ENCODE peak calls at places on chromosomes 12 and 14, in six cellular contexts. One of them, this sample, is unnamed.

GRCh38 chr12:64053117-64053516 is 169.0 kb downstream of the KICS2 start:
- DNase-seq in cardiac muscle cell: no peak
- DNase-seq in CD8-positive, alpha-beta T cell: no peak
- DNase-seq in PC-9: no peak
- DNase-seq in esophagus squamous epithelium: no peak
- DNase-seq in tibial nerve: no peak
- DNase-seq in this sample: no peak

GRCh38 chr14:77014004-77014604 is 14.4 kb downstream of the IRF2BPL start:
- DNase-seq in PC-9: peak; percentile 42
- DNase-seq in cardiac muscle cell: peak; percentile 83
- DNase-seq in CD8-positive, alpha-beta T cell: no peak
- DNase-seq in tibial nerve: no peak
- DNase-seq in esophagus squamous epithelium: no peak
- DNase-seq in this sample: no peak

GRCh38 chr12:21933656-21934055 is 7.6 kb downstream of the ABCC9 start:
- DNase-seq in tibial nerve: no peak
- DNase-seq in PC-9: no peak
- DNase-seq in esophagus squamous epithelium: no peak
- DNase-seq in CD8-positive, alpha-beta T cell: no peak
- DNase-seq in cardiac muscle cell: no peak
- DNase-seq in this sample: no peak

GRCh38 chr14:24177928-24178327 is 6.0 kb downstream of the REC8 start:
- DNase-seq in esophagus squamous epithelium: no peak
- DNase-seq in CD8-positive, alpha-beta T cell: no peak
- DNase-seq in PC-9: no peak
- DNase-seq in tibial nerve: no peak
- DNase-seq in cardiac muscle cell: no peak
- DNase-seq in this sample: no peak

GRCh38 chr12:126191037-126191891 is 1126.0 kb downstream of the AACS start:
- DNase-seq in CD8-positive, alpha-beta T cell: no peak
- DNase-seq in cardiac muscle cell: peak; percentile 2
- DNase-seq in PC-9: no peak
- DNase-seq in esophagus squamous epithelium: no peak
- DNase-seq in tibial nerve: no peak
- DNase-seq in this sample: no peak

GRCh38 chr14:81246561-81247270 is 26.0 kb upstream of the GTF2A1 start:
- DNase-seq in CD8-positive, alpha-beta T cell: no peak
- DNase-seq in PC-9: no peak
- DNase-seq in cardiac muscle cell: no peak
- DNase-seq in tibial nerve: no peak
- DNase-seq in esophagus squamous epithelium: no peak
- DNase-seq in this sample: no peak

GRCh38 chr12:123267991-123268843 is 3.4 kb downstream of the CDK2AP1 start:
- DNase-seq in PC-9: no peak
- DNase-seq in CD8-positive, alpha-beta T cell: no peak
- DNase-seq in esophagus squamous epithelium: no peak
- DNase-seq in cardiac muscle cell: no peak
- DNase-seq in tibial nerve: no peak
- DNase-seq in this sample: no peak

GRCh38 chr12:85057370-85057963 is 21.3 kb downstream of the LRRIQ1 start:
- DNase-seq in tibial nerve: no peak
- DNase-seq in cardiac muscle cell: peak; percentile 67
- DNase-seq in esophagus squamous epithelium: no peak
- DNase-seq in CD8-positive, alpha-beta T cell: no peak
- DNase-seq in PC-9: no peak
- DNase-seq in this sample: no peak

DNA sequence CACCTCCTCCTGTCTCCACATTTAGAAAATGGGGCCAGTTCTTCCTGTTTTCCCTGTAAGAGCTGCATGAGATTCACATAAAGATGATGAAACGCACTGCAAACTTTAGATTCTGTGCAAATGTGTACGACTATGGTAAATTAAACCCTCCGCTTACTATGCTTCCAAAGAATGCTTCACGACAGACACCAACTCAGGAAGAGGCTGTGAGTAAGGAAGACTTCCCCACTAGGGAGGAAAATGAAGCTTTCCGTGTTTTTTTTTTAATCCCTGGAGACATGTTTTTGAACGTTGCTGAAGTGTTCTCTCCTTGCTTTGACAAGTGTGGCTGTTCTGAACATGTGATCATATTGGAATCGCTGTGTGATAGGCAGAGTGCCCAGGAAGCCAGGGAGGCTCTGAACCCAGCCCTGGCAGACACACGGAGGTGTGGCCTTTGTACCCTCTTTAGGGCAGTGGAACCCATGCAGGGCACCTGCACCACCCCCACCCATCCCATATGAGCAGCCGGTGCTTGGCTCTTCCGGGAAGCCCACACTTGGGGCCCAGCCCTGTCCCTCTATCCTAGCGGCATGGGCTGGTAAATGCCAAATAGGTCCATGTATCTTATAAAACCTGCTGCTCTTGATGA is 7.5 kb upstream of the SYNE3 start:
- DNase-seq in tibial nerve: no peak
- DNase-seq in PC-9: peak; percentile 54
- DNase-seq in CD8-positive, alpha-beta T cell: peak; percentile 67
- DNase-seq in cardiac muscle cell: peak; percentile 83
- DNase-seq in esophagus squamous epithelium: no peak
- DNase-seq in this sample: peak; percentile 30
- TF ChIP-seq CTCF in tibial nerve: no peak
- TF ChIP-seq CTCF in PC-9: no peak
- TF ChIP-seq CTCF in CD8-positive, alpha-beta T cell: no peak
- TF ChIP-seq CTCF in cardiac muscle cell: peak; percentile 22
- TF ChIP-seq CTCF in esophagus squamous epithelium: no peak
- TF ChIP-seq CTCF in this sample: peak; percentile 42

GRCh38 chr12:57657744-57658143 is 24.7 kb upstream of the B4GALNT1 start:
- DNase-seq in CD8-positive, alpha-beta T cell: no peak
- DNase-seq in cardiac muscle cell: peak; percentile 73
- DNase-seq in PC-9: no peak
- DNase-seq in tibial nerve: no peak
- DNase-seq in esophagus squamous epithelium: no peak
- DNase-seq in this sample: no peak

GRCh38 chr12:57655541-57656240 is 22.7 kb upstream of the B4GALNT1 start:
- DNase-seq in cardiac muscle cell: no peak
- DNase-seq in tibial nerve: no peak
- DNase-seq in PC-9: no peak
- DNase-seq in esophagus squamous epithelium: no peak
- DNase-seq in CD8-positive, alpha-beta T cell: no peak
- DNase-seq in this sample: no peak

GRCh38 chr12:57666897-57667296 is 27.0 kb upstream of the OS9 start:
- DNase-seq in esophagus squamous epithelium: no peak
- DNase-seq in cardiac muscle cell: no peak
- DNase-seq in tibial nerve: no peak
- DNase-seq in CD8-positive, alpha-beta T cell: no peak
- DNase-seq in PC-9: no peak
- DNase-seq in this sample: no peak

GRCh38 chr12:57658890-57659289 is 25.9 kb upstream of the B4GALNT1 start:
- DNase-seq in PC-9: no peak
- DNase-seq in CD8-positive, alpha-beta T cell: no peak
- DNase-seq in cardiac muscle cell: no peak
- DNase-seq in esophagus squamous epithelium: no peak
- DNase-seq in tibial nerve: no peak
- DNase-seq in this sample: no peak

GRCh38 chr12:57661376-57661775 is 28.4 kb upstream of the B4GALNT1 start:
- DNase-seq in cardiac muscle cell: no peak
- DNase-seq in CD8-positive, alpha-beta T cell: no peak
- DNase-seq in esophagus squamous epithelium: no peak
- DNase-seq in tibial nerve: no peak
- DNase-seq in PC-9: no peak
- DNase-seq in this sample: no peak
- H3K9me3 ChIP-seq in cardiac muscle cell: no peaks in the 10 kb centered on the region
- H3K9me3 ChIP-seq in CD8-positive, alpha-beta T cell: no peaks in the 10 kb centered on the region
- H3K9me3 ChIP-seq in esophagus squamous epithelium: no peaks in the 10 kb centered on the region
- H3K9me3 ChIP-seq in tibial nerve: no peaks in the 10 kb centered on the region
- H3K9me3 ChIP-seq in PC-9: peaks cover 21% of the 10 kb centered on the region
- H3K9me3 ChIP-seq in this sample: no peaks in the 10 kb centered on the region

DNA sequence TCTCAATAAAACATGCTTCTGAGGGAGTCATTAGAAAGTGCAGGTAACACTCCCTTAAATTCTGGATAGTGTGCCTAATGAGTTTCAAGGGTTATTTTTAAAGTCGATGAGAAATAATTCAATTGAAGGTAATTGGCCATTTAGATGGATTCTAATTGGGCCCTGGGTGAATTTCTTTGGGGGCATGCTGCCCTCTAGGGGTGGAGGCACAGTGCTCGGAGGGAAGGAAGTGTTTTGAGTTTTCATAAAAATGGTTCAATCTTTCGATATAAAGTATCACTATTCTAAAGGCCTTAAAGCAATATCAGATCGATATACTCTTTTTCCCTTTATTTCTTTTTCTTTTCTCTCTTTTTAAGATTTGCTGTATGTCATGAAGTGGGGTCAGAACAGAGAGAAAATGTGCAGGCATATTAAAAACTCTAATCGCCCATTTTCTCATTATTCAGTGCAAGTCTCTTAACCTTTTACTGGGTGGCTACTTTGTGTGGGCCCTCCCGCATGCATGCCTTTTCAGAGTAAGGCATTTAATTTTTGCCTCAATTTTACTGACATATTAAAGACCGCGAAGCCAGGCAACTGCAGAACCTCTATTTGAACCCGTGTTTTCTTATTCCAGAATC is 25.5 kb downstream of the NKX2-8 start:
- DNase-seq in esophagus squamous epithelium: no peak
- DNase-seq in CD8-positive, alpha-beta T cell: no peak
- DNase-seq in tibial nerve: no peak
- DNase-seq in cardiac muscle cell: peak; percentile 26
- DNase-seq in PC-9: no peak
- DNase-seq in this sample: no peak
- TF ChIP-seq CTCF in esophagus squamous epithelium: peak; percentile 52
- TF ChIP-seq CTCF in CD8-positive, alpha-beta T cell: peak; percentile 29
- TF ChIP-seq CTCF in tibial nerve: peak; percentile 65
- TF ChIP-seq CTCF in cardiac muscle cell: peak; percentile 85
- TF ChIP-seq CTCF in PC-9: peak; percentile 68
- TF ChIP-seq CTCF in this sample: peak; percentile 59

GRCh38 chr14:106874365-106874764 is 1348.0 kb downstream of the TMEM121 start:
- DNase-seq in PC-9: no peak
- DNase-seq in cardiac muscle cell: no peak
- DNase-seq in tibial nerve: no peak
- DNase-seq in CD8-positive, alpha-beta T cell: no peak
- DNase-seq in esophagus squamous epithelium: no peak
- DNase-seq in this sample: no peak

GRCh38 chr14:106872619-106873446 is 1346.5 kb downstream of the TMEM121 start:
- DNase-seq in tibial nerve: no peak
- DNase-seq in esophagus squamous epithelium: no peak
- DNase-seq in CD8-positive, alpha-beta T cell: peak; percentile 82
- DNase-seq in PC-9: peak; percentile 67
- DNase-seq in cardiac muscle cell: no peak
- DNase-seq in this sample: peak; percentile 79

GRCh38 chr14:106877527-106877926 is 1351.1 kb downstream of the TMEM121 start:
- DNase-seq in tibial nerve: no peak
- DNase-seq in esophagus squamous epithelium: no peak
- DNase-seq in cardiac muscle cell: no peak
- DNase-seq in CD8-positive, alpha-beta T cell: no peak
- DNase-seq in PC-9: no peak
- DNase-seq in this sample: no peak

GRCh38 chr14:106876711-106877110 is 1350.3 kb downstream of the TMEM121 start:
- DNase-seq in CD8-positive, alpha-beta T cell: no peak
- DNase-seq in cardiac muscle cell: no peak
- DNase-seq in PC-9: no peak
- DNase-seq in tibial nerve: no peak
- DNase-seq in esophagus squamous epithelium: no peak
- DNase-seq in this sample: no peak

GRCh38 chr14:106875503-106875902 is 1349.1 kb downstream of the TMEM121 start:
- DNase-seq in CD8-positive, alpha-beta T cell: peak; percentile 45
- DNase-seq in esophagus squamous epithelium: no peak
- DNase-seq in tibial nerve: no peak
- DNase-seq in PC-9: no peak
- DNase-seq in cardiac muscle cell: no peak
- DNase-seq in this sample: no peak
- H3K9me3 ChIP-seq in CD8-positive, alpha-beta T cell: no peaks in the 10 kb centered on the region
- H3K9me3 ChIP-seq in esophagus squamous epithelium: no peaks in the 10 kb centered on the region
- H3K9me3 ChIP-seq in tibial nerve: no peaks in the 10 kb centered on the region
- H3K9me3 ChIP-seq in PC-9: no peaks in the 10 kb centered on the region
- H3K9me3 ChIP-seq in cardiac muscle cell: no peaks in the 10 kb centered on the region
- H3K9me3 ChIP-seq in this sample: no peaks in the 10 kb centered on the region

GRCh38 chr14:95452176-95452889 is 64.1 kb downstream of the SYNE3 start:
- DNase-seq in PC-9: no peak
- DNase-seq in cardiac muscle cell: peak; percentile 25
- DNase-seq in esophagus squamous epithelium: no peak
- DNase-seq in tibial nerve: no peak
- DNase-seq in CD8-positive, alpha-beta T cell: no peak
- DNase-seq in this sample: no peak
- TF ChIP-seq CTCF in PC-9: peak; percentile 50
- TF ChIP-seq CTCF in cardiac muscle cell: peak; percentile 60
- TF ChIP-seq CTCF in esophagus squamous epithelium: no peak
- TF ChIP-seq CTCF in tibial nerve: peak; percentile 13
- TF ChIP-seq CTCF in CD8-positive, alpha-beta T cell: no peak
- TF ChIP-seq CTCF in this sample: no peak

DNA sequence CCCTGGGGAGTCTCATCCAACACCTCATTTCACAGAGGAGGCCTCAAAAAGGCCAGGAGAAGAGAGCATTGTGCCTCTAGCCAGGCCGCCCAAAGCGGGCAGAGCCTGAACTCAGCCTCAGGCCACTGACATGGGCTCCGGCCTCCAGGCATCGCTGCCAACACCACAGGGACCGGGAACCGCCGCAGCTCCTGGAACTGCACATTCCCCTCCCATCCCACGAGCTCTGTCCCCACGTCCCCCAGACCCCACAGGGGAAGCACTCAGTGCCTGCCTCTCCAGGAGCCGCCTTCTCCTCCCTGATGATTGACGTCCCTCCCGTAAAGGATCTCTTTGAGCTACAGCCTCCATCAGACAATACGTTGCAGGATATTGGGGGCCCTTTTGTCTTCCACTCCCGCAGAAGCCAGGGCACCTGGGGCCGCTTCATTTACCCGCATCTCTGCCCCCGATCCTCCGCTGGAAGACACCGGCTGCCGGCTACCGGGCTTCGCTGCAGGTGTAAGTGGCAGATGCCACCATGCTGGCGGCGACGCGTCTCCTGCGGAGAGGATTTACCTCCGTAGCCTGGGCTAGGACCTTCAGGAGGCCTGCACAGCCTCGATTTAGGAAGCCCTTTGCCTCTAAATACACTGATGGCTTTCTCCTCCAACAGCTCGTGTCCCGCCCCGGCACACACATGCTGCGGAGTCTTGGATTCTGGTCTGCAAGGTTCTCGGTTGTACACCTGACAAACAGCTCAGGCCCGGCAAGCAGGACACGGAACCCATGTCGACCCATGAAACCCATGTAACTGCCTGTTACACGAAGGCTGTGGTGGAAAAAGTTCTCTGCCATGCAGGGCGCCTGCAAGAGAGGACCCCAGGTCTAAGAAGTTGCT is 104.8 kb downstream of the RIMBP2 start:
- DNase-seq in CD8-positive, alpha-beta T cell: no peak
- DNase-seq in PC-9: no peak
- DNase-seq in tibial nerve: no peak
- DNase-seq in esophagus squamous epithelium: no peak
- DNase-seq in cardiac muscle cell: no peak
- DNase-seq in this sample: no peak
- H3K9me3 ChIP-seq in CD8-positive, alpha-beta T cell: no peaks in the 10 kb centered on the region
- H3K9me3 ChIP-seq in PC-9: no peaks in the 10 kb centered on the region
- H3K9me3 ChIP-seq in tibial nerve: no peaks in the 10 kb centered on the region
- H3K9me3 ChIP-seq in esophagus squamous epithelium: no peaks in the 10 kb centered on the region
- H3K9me3 ChIP-seq in cardiac muscle cell: no peaks in the 10 kb centered on the region
- H3K9me3 ChIP-seq in this sample: no peaks in the 10 kb centered on the region

This sample was measured in CD4-positive, alpha-beta T cell.